ENCODE peak calls at places on chromosomes 2 and 18, in nine cellular contexts. U is M059J; T is activated T-cell treated with anti-CD3 and anti-CD28 coated beads, Interleukin-2, amount 50 U/mL, for 72 hours; O is GM06990; N is EL; P is nephron progenitor cell; B is fibroblast of villous mesenchyme; F is NCI-H1105 treated with DMSO at 0.1 percent for 48 hours; C is fibroblast of the conjunctiva. V is an unnamed sample.
A peak's percentile ranks its signal among the peaks of the same experiment; 100 is the strongest.

GRCh38 chr2:144208924-144209323 is 311.0 kb downstream of the ZEB2 start:
- DNase-seq in O (no peak), F (no peak), P (no peak), U (no peak), N (no peak), T (no peak), C (no peak), B (no peak), V (no peak)

GRCh38 chr2:155792666-155793065 is 539.9 kb downstream of the NR4A2 start:
- DNase-seq in C (no peak), O (no peak), T (no peak), P (no peak), F (no peak), B (no peak), U (no peak), N (no peak), V (no peak)

GRCh38 chr2:222024934-222025890 is 273.6 kb downstream of the PAX3 start:
- DNase-seq in P (peak; percentile 8), F (peak; percentile 31), N (peak; percentile 49), C (peak; percentile 30), U (peak; percentile 59), B (peak; percentile 44), T (no peak), O (no peak), V (peak; percentile 17)

GRCh38 chr2:171706152-171706803 is 19.0 kb downstream of the DYNC1I2 start:
- DNase-seq in N (peak; percentile 41), P (no peak), C (no peak), U (peak; percentile 32), F (peak; percentile 21), O (no peak), B (peak; percentile 40), T (no peak), V (peak; percentile 48)

GRCh38 chr2:29951561-29951960 is 30.2 kb upstream of the ALK start:
- DNase-seq in O (no peak), F (no peak), T (no peak), U (no peak), C (no peak), B (no peak), P (no peak), N (no peak), V (no peak)

GRCh38 chr2:143928613-143929012 is 591.3 kb downstream of the ZEB2 start:
- DNase-seq in B (no peak), O (no peak), T (no peak), P (no peak), U (no peak), N (no peak), C (no peak), F (no peak), V (no peak)

GRCh38 chr2:162245737-162246136 is 2.5 kb upstream of the FAP start:
- DNase-seq in C (peak; percentile 48), B (peak; percentile 91), U (peak; percentile 88), N (peak; percentile 86), F (no peak), O (no peak), P (no peak), T (no peak), V (peak; percentile 32)

GRCh38 chr2:85893428-85894258 is 4.9 kb upstream of the ST3GAL5 start:
- DNase-seq in O (no peak), C (no peak), P (no peak), U (peak; percentile 92), N (peak; percentile 95), F (no peak), B (peak; percentile 75), T (no peak), V (peak; percentile 91)

GRCh38 chr2:42191285-42192009 is 22.3 kb downstream of the EML4 start:
- DNase-seq in N (no peak), T (no peak), U (no peak), O (no peak), P (no peak), B (no peak), C (no peak), F (no peak), V (no peak)

GRCh38 chr2:235087812-235088607 is 136.2 kb downstream of the SH3BP4 start:
- DNase-seq in N (no peak), P (peak; percentile 18), C (no peak), F (no peak), U (no peak), B (peak; percentile 23), O (no peak), T (no peak), V (no peak)

GRCh38 chr18:79621501-79621900 is 58.1 kb upstream of the CTDP1 start:
- DNase-seq in N (no peak), T (no peak), U (no peak), B (no peak), C (no peak), F (no peak), O (no peak), P (no peak), V (no peak)

GRCh38 chr2:70906439-70907018 is 29.2 kb upstream of the ATP6V1B1 start:
- DNase-seq in U (no peak), C (no peak), N (no peak), P (no peak), F (no peak), T (no peak), B (peak; percentile 21), O (no peak), V (no peak)

GRCh38 chr18:58536534-58537271 is 92.2 kb downstream of the ALPK2 start:
- DNase-seq in U (no peak), P (no peak), C (no peak), B (no peak), F (no peak), N (no peak), O (peak; percentile 73), T (no peak), V (no peak)

GRCh38 chr2:73268368-73268830 is 15.9 kb downstream of the FBXO41 start:
- DNase-seq in B (no peak), U (no peak), O (no peak), P (no peak), T (no peak), C (no peak), F (no peak), N (no peak), V (no peak)

GRCh38 chr18:49814147-49814499 is 790 bp upstream of the ACAA2 start:
- DNase-seq in O (no peak), N (peak; percentile 60), U (peak; percentile 61), P (peak; percentile 64), F (peak; percentile 85), B (peak; percentile 78), T (peak; percentile 75), C (peak; percentile 27), V (peak; percentile 48)

GRCh38 chr18:78973357-78974083 is 6.1 kb upstream of the SALL3 start:
- DNase-seq in N (no peak), T (no peak), B (no peak), F (no peak), O (no peak), C (no peak), P (peak; percentile 41), U (no peak), V (no peak)

GRCh38 chr2:85053802-85054201 is 79.4 kb upstream of the TCF7L1 start:
- DNase-seq in C (no peak), B (peak; percentile 35), P (no peak), O (no peak), T (no peak), U (peak; percentile 33), N (peak; percentile 48), F (no peak), V (peak; percentile 66)

GRCh38 chr2:4140284-4140962 is 437.0 kb downstream of the DCDC2C start:
- DNase-seq in B (no peak), U (no peak), N (no peak), T (no peak), P (peak; percentile 26), O (no peak), C (no peak), F (no peak), V (peak; percentile 11)

GRCh38 chr2:84815146-84815545 is 65.7 kb downstream of the TRABD2A start:
- DNase-seq in C (no peak), B (no peak), T (no peak), N (peak; percentile 52), U (peak; percentile 53), O (no peak), F (no peak), P (no peak), V (peak; percentile 68)

GRCh38 chr2:147399011-147399410 is 445.8 kb upstream of the ACVR2A start:
- DNase-seq in F (no peak), B (peak; percentile 53), U (no peak), N (no peak), P (no peak), O (no peak), T (no peak), C (no peak), V (no peak)

GRCh38 chr2:218839430-218839829 is 7.8 kb upstream of the PRKAG3 start:
- DNase-seq in T (no peak), U (no peak), O (no peak), N (peak; percentile 68), P (no peak), C (peak; percentile 26), F (no peak), B (peak; percentile 68), V (no peak)

GRCh38 chr2:215136669-215137328 is 1.6 kb downstream of the ABCA12 start:
- DNase-seq in B (peak; percentile 9), U (peak; percentile 64), F (no peak), C (peak; percentile 4), P (no peak), O (peak; percentile 31), N (peak; percentile 61), T (peak; percentile 14), V (no peak)

GRCh38 chr2:239964399-239965185 is 60.5 kb downstream of the NDUFA10 start:
- DNase-seq in O (no peak), T (no peak), N (no peak), P (no peak), F (no peak), U (no peak), C (no peak), B (no peak), V (no peak)

GRCh38 chr2:240133401-240133800 is 2.7 kb downstream of the COPS9 start:
- DNase-seq in F (no peak), C (no peak), T (no peak), O (no peak), P (no peak), B (no peak), N (no peak), U (no peak), V (no peak)